ENCODE peak calls at places on chromosomes 6 and 20, in ten cellular contexts. One of them, this sample, is unnamed.

GRCh38 chr6:49692534-49692933 is 20.8 kb downstream of the CRISP2 start:
- DNase-seq in testis: no peak
- DNase-seq in sigmoid colon: no peak
- DNase-seq in cardiac muscle cell: no peak
- DNase-seq in hepatocyte: no peak
- DNase-seq in CD8-positive, alpha-beta memory T cell: no peak
- DNase-seq in SK-N-SH: no peak
- DNase-seq in aorta: no peak
- DNase-seq in ascending aorta: no peak
- DNase-seq in pancreas: no peak
- DNase-seq in this sample: no peak

GRCh38 chr20:51350941-51351631 is 191.4 kb downstream of the NFATC2 start:
- DNase-seq in testis: no peak
- DNase-seq in sigmoid colon: peak
- DNase-seq in cardiac muscle cell: no peak
- DNase-seq in hepatocyte: no peak
- DNase-seq in CD8-positive, alpha-beta memory T cell: no peak
- DNase-seq in SK-N-SH: no peak
- DNase-seq in aorta: no peak
- DNase-seq in ascending aorta: no peak
- DNase-seq in pancreas: no peak
- DNase-seq in this sample: no peak

GRCh38 chr6:131292145-131292938 is 157.1 kb downstream of the AKAP7 start:
- DNase-seq in testis: no peak
- DNase-seq in sigmoid colon: no peak
- DNase-seq in cardiac muscle cell: peak
- DNase-seq in hepatocyte: peak
- DNase-seq in CD8-positive, alpha-beta memory T cell: no peak
- DNase-seq in SK-N-SH: no peak
- DNase-seq in aorta: no peak
- DNase-seq in ascending aorta: no peak
- DNase-seq in pancreas: no peak
- DNase-seq in this sample: no peak

GRCh38 chr20:59583428-59584277 is 20.7 kb upstream of the PHACTR3 start:
- DNase-seq in testis: peak
- DNase-seq in sigmoid colon: peak
- DNase-seq in cardiac muscle cell: no peak
- DNase-seq in hepatocyte: no peak
- DNase-seq in CD8-positive, alpha-beta memory T cell: no peak
- DNase-seq in SK-N-SH: no peak
- DNase-seq in aorta: peak
- DNase-seq in ascending aorta: no peak
- DNase-seq in pancreas: no peak
- DNase-seq in this sample: no peak

GRCh38 chr6:139625998-139626975 is 251.8 kb upstream of the CITED2 start:
- DNase-seq in testis: no peak
- DNase-seq in sigmoid colon: no peak
- DNase-seq in cardiac muscle cell: no peak
- DNase-seq in hepatocyte: no peak
- DNase-seq in CD8-positive, alpha-beta memory T cell: no peak
- DNase-seq in SK-N-SH: no peak
- DNase-seq in aorta: no peak
- DNase-seq in ascending aorta: no peak
- DNase-seq in pancreas: no peak
- DNase-seq in this sample: no peak

GRCh38 chr20:15487682-15488081 is 1085.6 kb downstream of the KIF16B start:
- DNase-seq in testis: no peak
- DNase-seq in sigmoid colon: no peak
- DNase-seq in cardiac muscle cell: no peak
- DNase-seq in hepatocyte: no peak
- DNase-seq in CD8-positive, alpha-beta memory T cell: no peak
- DNase-seq in SK-N-SH: no peak
- DNase-seq in aorta: no peak
- DNase-seq in ascending aorta: no peak
- DNase-seq in pancreas: no peak
- DNase-seq in this sample: no peak

GRCh38 chr20:63553933-63554290 is at the start of gene FNDC11:
- DNase-seq in testis: peak
- DNase-seq in sigmoid colon: no peak
- DNase-seq in cardiac muscle cell: peak
- DNase-seq in hepatocyte: peak
- DNase-seq in CD8-positive, alpha-beta memory T cell: peak
- DNase-seq in SK-N-SH: peak
- DNase-seq in aorta: no peak
- DNase-seq in ascending aorta: no peak
- DNase-seq in pancreas: no peak
- DNase-seq in this sample: no peak

GRCh38 chr6:122438975-122439374 is 32.6 kb downstream of the SERINC1 start:
- DNase-seq in testis: no peak
- DNase-seq in sigmoid colon: no peak
- DNase-seq in cardiac muscle cell: no peak
- DNase-seq in hepatocyte: no peak
- DNase-seq in CD8-positive, alpha-beta memory T cell: no peak
- DNase-seq in SK-N-SH: no peak
- DNase-seq in aorta: no peak
- DNase-seq in ascending aorta: no peak
- DNase-seq in pancreas: no peak
- DNase-seq in this sample: no peak

GRCh38 chr6:168956141-168956838 is 297.4 kb downstream of the THBS2 start:
- DNase-seq in testis: no peak
- DNase-seq in sigmoid colon: no peak
- DNase-seq in cardiac muscle cell: no peak
- DNase-seq in hepatocyte: no peak
- DNase-seq in CD8-positive, alpha-beta memory T cell: no peak
- DNase-seq in SK-N-SH: no peak
- DNase-seq in aorta: no peak
- DNase-seq in ascending aorta: no peak
- DNase-seq in pancreas: no peak
- DNase-seq in this sample: no peak

GRCh38 chr6:168959696-168960095 is 293.9 kb downstream of the THBS2 start:
- DNase-seq in testis: no peak
- DNase-seq in sigmoid colon: no peak
- DNase-seq in cardiac muscle cell: no peak
- DNase-seq in hepatocyte: no peak
- DNase-seq in CD8-positive, alpha-beta memory T cell: no peak
- DNase-seq in SK-N-SH: no peak
- DNase-seq in aorta: no peak
- DNase-seq in ascending aorta: no peak
- DNase-seq in pancreas: no peak
- DNase-seq in this sample: no peak

GRCh38 chr6:168960557-168960956 is 293.1 kb downstream of the THBS2 start:
- DNase-seq in testis: no peak
- DNase-seq in sigmoid colon: no peak
- DNase-seq in cardiac muscle cell: peak
- DNase-seq in hepatocyte: no peak
- DNase-seq in CD8-positive, alpha-beta memory T cell: no peak
- DNase-seq in SK-N-SH: no peak
- DNase-seq in aorta: no peak
- DNase-seq in ascending aorta: no peak
- DNase-seq in pancreas: no peak
- DNase-seq in this sample: no peak

GRCh38 chr6:168953461-168953860 is 300.2 kb downstream of the THBS2 start:
- DNase-seq in testis: no peak
- DNase-seq in sigmoid colon: no peak
- DNase-seq in cardiac muscle cell: no peak
- DNase-seq in hepatocyte: no peak
- DNase-seq in CD8-positive, alpha-beta memory T cell: no peak
- DNase-seq in SK-N-SH: no peak
- DNase-seq in aorta: no peak
- DNase-seq in ascending aorta: no peak
- DNase-seq in pancreas: no peak
- DNase-seq in this sample: no peak

DNA sequence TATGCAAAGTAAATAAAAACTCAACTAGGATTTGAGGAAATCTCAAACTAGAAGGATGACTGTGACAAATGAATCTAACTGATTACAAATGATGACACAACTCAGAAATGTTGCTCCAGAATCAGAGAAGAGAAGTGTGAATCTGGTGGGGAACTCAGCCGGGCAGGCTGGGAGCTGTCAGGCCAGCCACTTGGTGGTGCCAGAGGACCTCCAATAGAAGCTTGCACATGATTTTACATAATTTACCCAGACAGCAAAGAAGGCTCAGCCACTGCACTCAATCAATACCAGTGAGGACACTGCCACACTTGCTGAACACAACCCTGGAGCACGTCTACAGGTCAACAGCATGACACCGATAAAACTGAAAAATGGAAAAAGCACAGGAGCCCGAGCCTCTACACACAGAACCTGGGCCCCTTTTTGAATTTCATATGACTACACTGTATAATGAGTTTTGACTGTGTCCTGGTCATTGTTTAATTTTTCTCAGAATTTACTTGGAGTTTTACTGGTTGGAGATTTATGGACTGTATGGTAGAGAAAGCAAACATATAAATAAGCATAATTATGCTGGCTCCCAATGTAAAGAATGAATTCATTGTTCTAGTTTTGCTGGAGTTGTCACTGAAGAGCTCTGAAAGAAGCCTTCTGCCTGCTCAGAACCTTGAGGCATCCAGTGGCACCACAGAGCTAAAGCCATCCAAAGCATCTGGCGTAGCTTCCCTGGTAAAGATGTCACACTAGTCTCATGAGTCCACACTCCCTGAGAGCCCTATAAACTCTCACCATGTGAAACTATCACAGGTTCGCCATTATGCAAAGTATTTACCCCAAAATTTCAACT is 296.5 kb downstream of the THBS2 start:
- DNase-seq in testis: peak
- DNase-seq in sigmoid colon: peak
- DNase-seq in cardiac muscle cell: peak
- DNase-seq in hepatocyte: peak
- DNase-seq in CD8-positive, alpha-beta memory T cell: peak
- DNase-seq in SK-N-SH: peak
- DNase-seq in aorta: peak
- DNase-seq in ascending aorta: no peak
- DNase-seq in pancreas: peak
- DNase-seq in this sample: peak
- H3K27ac ChIP-seq in testis: no peak
- H3K27ac ChIP-seq in sigmoid colon: peak
- H3K27ac ChIP-seq in cardiac muscle cell: no peak
- H3K27ac ChIP-seq in hepatocyte: no peak
- H3K27ac ChIP-seq in CD8-positive, alpha-beta memory T cell: no peak
- H3K27ac ChIP-seq in SK-N-SH: no peak
- H3K27ac ChIP-seq in aorta: no peak
- H3K27ac ChIP-seq in ascending aorta: no peak
- H3K27ac ChIP-seq in pancreas: no peak
- H3K27ac ChIP-seq in this sample: no peak

DNA sequence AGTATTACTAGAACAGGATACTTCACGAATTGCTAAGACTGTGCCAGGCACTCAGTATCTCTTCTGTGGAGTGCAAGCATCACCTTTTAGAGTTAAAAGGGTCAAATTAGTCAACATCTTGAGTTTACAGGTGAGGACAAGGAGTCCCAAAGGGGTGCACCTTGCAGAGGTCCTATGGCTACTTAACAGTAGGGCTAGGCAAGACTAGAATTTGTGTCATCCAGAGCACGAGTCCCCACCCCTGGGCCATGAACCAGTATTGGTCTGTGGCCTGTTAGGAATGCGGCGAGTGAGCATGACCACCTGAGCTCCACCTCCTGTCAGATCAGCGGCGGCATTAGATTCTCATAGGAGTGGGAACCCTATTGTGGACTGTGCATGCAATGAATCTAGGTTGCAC is 10.5 kb upstream of the DSTN start:
- DNase-seq in testis: no peak
- DNase-seq in sigmoid colon: no peak
- DNase-seq in cardiac muscle cell: no peak
- DNase-seq in hepatocyte: no peak
- DNase-seq in CD8-positive, alpha-beta memory T cell: no peak
- DNase-seq in SK-N-SH: no peak
- DNase-seq in aorta: no peak
- DNase-seq in ascending aorta: no peak
- DNase-seq in pancreas: no peak
- DNase-seq in this sample: no peak
- H3K4me3 ChIP-seq in testis: no peak
- H3K4me3 ChIP-seq in sigmoid colon: no peak
- H3K4me3 ChIP-seq in cardiac muscle cell: no peak
- H3K4me3 ChIP-seq in hepatocyte: no peak
- H3K4me3 ChIP-seq in CD8-positive, alpha-beta memory T cell: no peak
- H3K4me3 ChIP-seq in SK-N-SH: no peak
- H3K4me3 ChIP-seq in aorta: no peak
- H3K4me3 ChIP-seq in ascending aorta: no peak
- H3K4me3 ChIP-seq in pancreas: no peak
- H3K4me3 ChIP-seq in this sample: no peak

GRCh38 chr6:118873239-118873638 is 20.7 kb upstream of the ASF1A start:
- DNase-seq in testis: no peak
- DNase-seq in sigmoid colon: no peak
- DNase-seq in cardiac muscle cell: no peak
- DNase-seq in hepatocyte: no peak
- DNase-seq in CD8-positive, alpha-beta memory T cell: no peak
- DNase-seq in SK-N-SH: no peak
- DNase-seq in aorta: no peak
- DNase-seq in ascending aorta: no peak
- DNase-seq in pancreas: no peak
- DNase-seq in this sample: no peak

GRCh38 chr6:118876814-118877213 is 17.1 kb upstream of the ASF1A start:
- DNase-seq in testis: no peak
- DNase-seq in sigmoid colon: no peak
- DNase-seq in cardiac muscle cell: no peak
- DNase-seq in hepatocyte: no peak
- DNase-seq in CD8-positive, alpha-beta memory T cell: no peak
- DNase-seq in SK-N-SH: no peak
- DNase-seq in aorta: no peak
- DNase-seq in ascending aorta: no peak
- DNase-seq in pancreas: no peak
- DNase-seq in this sample: no peak

GRCh38 chr6:118877806-118878205 is 16.1 kb upstream of the ASF1A start:
- DNase-seq in testis: no peak
- DNase-seq in sigmoid colon: no peak
- DNase-seq in cardiac muscle cell: no peak
- DNase-seq in hepatocyte: no peak
- DNase-seq in CD8-positive, alpha-beta memory T cell: no peak
- DNase-seq in SK-N-SH: no peak
- DNase-seq in aorta: no peak
- DNase-seq in ascending aorta: no peak
- DNase-seq in pancreas: no peak
- DNase-seq in this sample: no peak

GRCh38 chr6:118876201-118876600 is 17.8 kb upstream of the ASF1A start:
- DNase-seq in testis: no peak
- DNase-seq in sigmoid colon: no peak
- DNase-seq in cardiac muscle cell: no peak
- DNase-seq in hepatocyte: no peak
- DNase-seq in CD8-positive, alpha-beta memory T cell: no peak
- DNase-seq in SK-N-SH: no peak
- DNase-seq in aorta: no peak
- DNase-seq in ascending aorta: no peak
- DNase-seq in pancreas: no peak
- DNase-seq in this sample: no peak

DNA sequence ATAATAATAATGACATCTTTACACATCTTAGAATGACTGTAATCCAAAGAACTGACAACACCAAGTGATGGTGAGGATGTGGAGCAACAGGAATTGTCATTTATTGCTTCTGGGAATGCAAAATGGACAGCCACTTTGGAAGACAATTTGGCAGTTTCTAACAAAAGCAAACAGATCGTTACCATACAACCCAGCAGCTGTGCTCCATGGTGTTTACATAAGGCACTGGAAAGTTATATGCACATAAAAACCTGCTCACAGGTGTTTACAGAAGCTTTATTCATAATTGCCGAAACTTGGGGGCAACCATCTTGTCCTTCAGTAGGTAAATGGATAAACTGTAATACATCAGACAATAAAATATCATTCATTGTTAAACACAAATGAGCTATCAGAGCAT is 18.3 kb upstream of the ASF1A start:
- DNase-seq in testis: no peak
- DNase-seq in sigmoid colon: no peak
- DNase-seq in cardiac muscle cell: no peak
- DNase-seq in hepatocyte: no peak
- DNase-seq in CD8-positive, alpha-beta memory T cell: no peak
- DNase-seq in SK-N-SH: no peak
- DNase-seq in aorta: no peak
- DNase-seq in ascending aorta: no peak
- DNase-seq in pancreas: no peak
- DNase-seq in this sample: no peak
- H3K27ac ChIP-seq in testis: no peak
- H3K27ac ChIP-seq in sigmoid colon: no peak
- H3K27ac ChIP-seq in cardiac muscle cell: no peak
- H3K27ac ChIP-seq in hepatocyte: no peak
- H3K27ac ChIP-seq in CD8-positive, alpha-beta memory T cell: no peak
- H3K27ac ChIP-seq in SK-N-SH: no peak
- H3K27ac ChIP-seq in aorta: no peak
- H3K27ac ChIP-seq in ascending aorta: no peak
- H3K27ac ChIP-seq in pancreas: no peak
- H3K27ac ChIP-seq in this sample: no peak

GRCh38 chr6:85866373-85866740 is 223.7 kb upstream of the SYNCRIP start:
- DNase-seq in testis: peak
- DNase-seq in sigmoid colon: no peak
- DNase-seq in cardiac muscle cell: no peak
- DNase-seq in hepatocyte: no peak
- DNase-seq in CD8-positive, alpha-beta memory T cell: no peak
- DNase-seq in SK-N-SH: no peak
- DNase-seq in aorta: no peak
- DNase-seq in ascending aorta: no peak
- DNase-seq in pancreas: no peak
- DNase-seq in this sample: no peak
- H3K4me3 ChIP-seq in testis: peak
- H3K4me3 ChIP-seq in sigmoid colon: peak
- H3K4me3 ChIP-seq in cardiac muscle cell: no peak
- H3K4me3 ChIP-seq in hepatocyte: no peak
- H3K4me3 ChIP-seq in CD8-positive, alpha-beta memory T cell: no peak
- H3K4me3 ChIP-seq in SK-N-SH: peak
- H3K4me3 ChIP-seq in aorta: peak
- H3K4me3 ChIP-seq in ascending aorta: peak
- H3K4me3 ChIP-seq in pancreas: no peak
- H3K4me3 ChIP-seq in this sample: no peak